ENCODE peak calls at places on chromosomes 1 and 21, in nine cellular contexts. G, B, L, E, H, Y, I, Z and K are unnamed samples.

GRCh38 chr1:204384636-204385354 is 25.1 kb upstream of the PLEKHA6 start:
- DNase-seq in B (no peak), Z (no peak), Y (no peak), E (peak), G (no peak), H (no peak), I (peak), L (no peak), K (no peak)

GRCh38 chr1:46525253-46525983 is 26.0 kb downstream of the KNCN start:
- DNase-seq in G (no peak), L (no peak), Y (no peak), B (no peak), Z (no peak), I (no peak), H (no peak), E (no peak), K (no peak)

GRCh38 chr1:107941123-107941522 is 23.9 kb downstream of the VAV3 start:
- DNase-seq in G (peak), H (no peak), Z (no peak), E (peak), Y (no peak), B (no peak), L (peak), I (no peak), K (no peak)

GRCh38 chr1:55284856-55285255 is 69.7 kb upstream of the USP24 start:
- DNase-seq in E (peak), Y (no peak), I (peak), L (no peak), Z (no peak), B (peak), G (peak), H (no peak), K (no peak)

GRCh38 chr1:61412601-61413000 is 312.3 kb downstream of the TM2D1 start:
- DNase-seq in G (no peak), Y (no peak), Z (no peak), H (no peak), E (no peak), B (no peak), L (no peak), I (no peak), K (no peak)

GRCh38 chr1:229029644-229030235 is 241.2 kb upstream of the RAB4A start:
- DNase-seq in I (no peak), L (no peak), B (no peak), H (no peak), E (no peak), G (no peak), Z (no peak), Y (no peak), K (no peak)

GRCh38 chr1:8510041-8510823 is 192.3 kb downstream of the SLC45A1 start:
- DNase-seq in Z (peak), I (no peak), H (peak), B (no peak), L (no peak), G (no peak), E (peak), Y (no peak), K (no peak)

GRCh38 chr1:178500936-178501554 is 4.3 kb upstream of the CLEC20A start:
- DNase-seq in G (no peak), E (no peak), H (no peak), B (no peak), Y (no peak), L (no peak), Z (no peak), I (no peak), K (no peak)

GRCh38 chr1:59393211-59394180 is 96.6 kb downstream of the FGGY start:
- DNase-seq in B (no peak), E (peak), Z (no peak), H (no peak), G (no peak), L (no peak), I (no peak), Y (peak), K (no peak)

GRCh38 chr1:170221031-170221430 is 75.3 kb downstream of the NTMT2 start:
- DNase-seq in B (no peak), I (no peak), L (no peak), Z (no peak), G (no peak), E (peak), Y (no peak), H (no peak), K (no peak)

GRCh38 chr21:26470361-26471115 is 102.5 kb downstream of the CYYR1 start:
- DNase-seq in Z (no peak), Y (no peak), I (no peak), L (no peak), E (no peak), B (no peak), H (no peak), G (no peak), K (no peak)

GRCh38 chr1:193471981-193472380 is 285.6 kb upstream of the B3GALT2 start:
- DNase-seq in G (no peak), Z (no peak), Y (no peak), B (no peak), E (no peak), L (no peak), I (no peak), H (no peak), K (no peak)

GRCh38 chr1:214632091-214632490 is 29.1 kb downstream of the CENPF start:
- DNase-seq in Z (no peak), H (no peak), Y (no peak), G (no peak), L (no peak), I (no peak), E (no peak), B (no peak), K (no peak)

GRCh38 chr1:235161685-235162327 is 756 bp upstream of the RBM34 start:
- DNase-seq in E (no peak), Y (no peak), I (no peak), B (no peak), H (no peak), Z (no peak), L (no peak), G (no peak), K (no peak)

GRCh38 chr1:156747737-156748669 is 3.5 kb downstream of the HDGF start:
- DNase-seq in Y (no peak), E (no peak), L (no peak), B (no peak), Z (no peak), I (no peak), H (no peak), G (no peak), K (no peak)

GRCh38 chr1:205543351-205544305 is 39.2 kb downstream of the CDK18 start:
- DNase-seq in G (peak), Z (peak), B (peak), I (peak), L (no peak), E (peak), H (peak), Y (peak), K (no peak)